ENCODE peak calls at places on chromosomes 3 and 15, in seven cellular contexts. One of them, this sample, is unnamed.

GRCh38 chr15:49858076-49858475 is 237.2 kb downstream of the DTWD1 start:
- DNase-seq in ecto neural progenitor cell: no peak
- DNase-seq in foreskin fibroblast: no peak
- DNase-seq in activated CD8-positive, alpha-beta memory T cell treated with anti-CD3 and anti-CD28 coated beads, Interleukin-2, amount 50 U/mL, for 4 hours: no peak
- DNase-seq in GM19239: no peak
- DNase-seq in dermis blood vessel endothelial cell: no peak
- DNase-seq in psoas muscle: no peak
- DNase-seq in this sample: no peak

GRCh38 chr3:27565201-27565827 is 81.1 kb upstream of the SLC4A7 start:
- DNase-seq in ecto neural progenitor cell: no peak
- DNase-seq in foreskin fibroblast: no peak
- DNase-seq in activated CD8-positive, alpha-beta memory T cell treated with anti-CD3 and anti-CD28 coated beads, Interleukin-2, amount 50 U/mL, for 4 hours: no peak
- DNase-seq in GM19239: no peak
- DNase-seq in dermis blood vessel endothelial cell: no peak
- DNase-seq in psoas muscle: no peak
- DNase-seq in this sample: no peak

GRCh38 chr15:73426458-73426994 is 16.4 kb upstream of the REC114 start:
- DNase-seq in ecto neural progenitor cell: no peak
- DNase-seq in foreskin fibroblast: no peak
- DNase-seq in activated CD8-positive, alpha-beta memory T cell treated with anti-CD3 and anti-CD28 coated beads, Interleukin-2, amount 50 U/mL, for 4 hours: no peak
- DNase-seq in GM19239: no peak
- DNase-seq in dermis blood vessel endothelial cell: no peak
- DNase-seq in psoas muscle: no peak
- DNase-seq in this sample: no peak

GRCh38 chr3:56894912-56895431 is 93.2 kb upstream of the ARHGEF3 start:
- DNase-seq in ecto neural progenitor cell: no peak
- DNase-seq in foreskin fibroblast: peak
- DNase-seq in activated CD8-positive, alpha-beta memory T cell treated with anti-CD3 and anti-CD28 coated beads, Interleukin-2, amount 50 U/mL, for 4 hours: no peak
- DNase-seq in GM19239: no peak
- DNase-seq in dermis blood vessel endothelial cell: no peak
- DNase-seq in psoas muscle: no peak
- DNase-seq in this sample: no peak

GRCh38 chr3:173650596-173650995 is 253.1 kb downstream of the NLGN1 start:
- DNase-seq in ecto neural progenitor cell: no peak
- DNase-seq in foreskin fibroblast: peak
- DNase-seq in activated CD8-positive, alpha-beta memory T cell treated with anti-CD3 and anti-CD28 coated beads, Interleukin-2, amount 50 U/mL, for 4 hours: no peak
- DNase-seq in GM19239: no peak
- DNase-seq in dermis blood vessel endothelial cell: no peak
- DNase-seq in psoas muscle: no peak
- DNase-seq in this sample: no peak

GRCh38 chr3:194736896-194737600 is 51.4 kb downstream of the FAM43A start:
- DNase-seq in ecto neural progenitor cell: no peak
- DNase-seq in foreskin fibroblast: no peak
- DNase-seq in activated CD8-positive, alpha-beta memory T cell treated with anti-CD3 and anti-CD28 coated beads, Interleukin-2, amount 50 U/mL, for 4 hours: no peak
- DNase-seq in GM19239: no peak
- DNase-seq in dermis blood vessel endothelial cell: no peak
- DNase-seq in psoas muscle: no peak
- DNase-seq in this sample: no peak

GRCh38 chr15:79969175-79969574 is 1.8 kb downstream of the BCL2A1 start:
- DNase-seq in ecto neural progenitor cell: no peak
- DNase-seq in foreskin fibroblast: no peak
- DNase-seq in activated CD8-positive, alpha-beta memory T cell treated with anti-CD3 and anti-CD28 coated beads, Interleukin-2, amount 50 U/mL, for 4 hours: no peak
- DNase-seq in GM19239: no peak
- DNase-seq in dermis blood vessel endothelial cell: no peak
- DNase-seq in psoas muscle: no peak
- DNase-seq in this sample: no peak

GRCh38 chr3:28667646-28668376 is 319.2 kb upstream of the AZI2 start:
- DNase-seq in ecto neural progenitor cell: peak
- DNase-seq in foreskin fibroblast: peak
- DNase-seq in activated CD8-positive, alpha-beta memory T cell treated with anti-CD3 and anti-CD28 coated beads, Interleukin-2, amount 50 U/mL, for 4 hours: peak
- DNase-seq in GM19239: peak
- DNase-seq in dermis blood vessel endothelial cell: peak
- DNase-seq in psoas muscle: peak
- DNase-seq in this sample: peak

GRCh38 chr3:13615019-13615528 is 66.1 kb downstream of the FBLN2 start:
- DNase-seq in ecto neural progenitor cell: no peak
- DNase-seq in foreskin fibroblast: no peak
- DNase-seq in activated CD8-positive, alpha-beta memory T cell treated with anti-CD3 and anti-CD28 coated beads, Interleukin-2, amount 50 U/mL, for 4 hours: no peak
- DNase-seq in GM19239: no peak
- DNase-seq in dermis blood vessel endothelial cell: no peak
- DNase-seq in psoas muscle: no peak
- DNase-seq in this sample: no peak

GRCh38 chr15:93291380-93291779 is 202.4 kb upstream of the RGMA start:
- DNase-seq in ecto neural progenitor cell: peak
- DNase-seq in foreskin fibroblast: no peak
- DNase-seq in activated CD8-positive, alpha-beta memory T cell treated with anti-CD3 and anti-CD28 coated beads, Interleukin-2, amount 50 U/mL, for 4 hours: no peak
- DNase-seq in GM19239: no peak
- DNase-seq in dermis blood vessel endothelial cell: no peak
- DNase-seq in psoas muscle: no peak
- DNase-seq in this sample: no peak

GRCh38 chr3:197171481-197172067 is 126.8 kb downstream of the DLG1 start:
- DNase-seq in ecto neural progenitor cell: no peak
- DNase-seq in foreskin fibroblast: peak
- DNase-seq in activated CD8-positive, alpha-beta memory T cell treated with anti-CD3 and anti-CD28 coated beads, Interleukin-2, amount 50 U/mL, for 4 hours: no peak
- DNase-seq in GM19239: no peak
- DNase-seq in dermis blood vessel endothelial cell: no peak
- DNase-seq in psoas muscle: no peak
- DNase-seq in this sample: no peak

GRCh38 chr3:141393151-141394076 is 25.1 kb downstream of the ZBTB38 start:
- DNase-seq in ecto neural progenitor cell: peak
- DNase-seq in foreskin fibroblast: peak
- DNase-seq in activated CD8-positive, alpha-beta memory T cell treated with anti-CD3 and anti-CD28 coated beads, Interleukin-2, amount 50 U/mL, for 4 hours: no peak
- DNase-seq in GM19239: no peak
- DNase-seq in dermis blood vessel endothelial cell: no peak
- DNase-seq in psoas muscle: no peak
- DNase-seq in this sample: no peak

GRCh38 chr15:76065267-76065666 is 5.5 kb downstream of the TMEM266 start:
- DNase-seq in ecto neural progenitor cell: no peak
- DNase-seq in foreskin fibroblast: no peak
- DNase-seq in activated CD8-positive, alpha-beta memory T cell treated with anti-CD3 and anti-CD28 coated beads, Interleukin-2, amount 50 U/mL, for 4 hours: no peak
- DNase-seq in GM19239: no peak
- DNase-seq in dermis blood vessel endothelial cell: no peak
- DNase-seq in psoas muscle: no peak
- DNase-seq in this sample: no peak

GRCh38 chr3:50652709-50653108 is 22.0 kb upstream of the DOCK3 start:
- DNase-seq in ecto neural progenitor cell: no peak
- DNase-seq in foreskin fibroblast: peak
- DNase-seq in activated CD8-positive, alpha-beta memory T cell treated with anti-CD3 and anti-CD28 coated beads, Interleukin-2, amount 50 U/mL, for 4 hours: peak
- DNase-seq in GM19239: peak
- DNase-seq in dermis blood vessel endothelial cell: peak
- DNase-seq in psoas muscle: peak
- DNase-seq in this sample: no peak

GRCh38 chr15:56598991-56599390 is 134.1 kb upstream of the MNS1 start:
- DNase-seq in ecto neural progenitor cell: no peak
- DNase-seq in foreskin fibroblast: peak
- DNase-seq in activated CD8-positive, alpha-beta memory T cell treated with anti-CD3 and anti-CD28 coated beads, Interleukin-2, amount 50 U/mL, for 4 hours: no peak
- DNase-seq in GM19239: no peak
- DNase-seq in dermis blood vessel endothelial cell: no peak
- DNase-seq in psoas muscle: no peak
- DNase-seq in this sample: no peak

GRCh38 chr3:5917932-5918331 is 730.4 kb downstream of the EDEM1 start:
- DNase-seq in ecto neural progenitor cell: no peak
- DNase-seq in foreskin fibroblast: no peak
- DNase-seq in activated CD8-positive, alpha-beta memory T cell treated with anti-CD3 and anti-CD28 coated beads, Interleukin-2, amount 50 U/mL, for 4 hours: no peak
- DNase-seq in GM19239: no peak
- DNase-seq in dermis blood vessel endothelial cell: no peak
- DNase-seq in psoas muscle: no peak
- DNase-seq in this sample: no peak

GRCh38 chr15:49232407-49232806 is 62.4 kb downstream of the GALK2 start:
- DNase-seq in ecto neural progenitor cell: no peak
- DNase-seq in foreskin fibroblast: no peak
- DNase-seq in activated CD8-positive, alpha-beta memory T cell treated with anti-CD3 and anti-CD28 coated beads, Interleukin-2, amount 50 U/mL, for 4 hours: no peak
- DNase-seq in GM19239: no peak
- DNase-seq in dermis blood vessel endothelial cell: no peak
- DNase-seq in psoas muscle: no peak
- DNase-seq in this sample: no peak

GRCh38 chr15:39300451-39301153 is 280.3 kb upstream of the THBS1 start:
- DNase-seq in ecto neural progenitor cell: no peak
- DNase-seq in foreskin fibroblast: peak
- DNase-seq in activated CD8-positive, alpha-beta memory T cell treated with anti-CD3 and anti-CD28 coated beads, Interleukin-2, amount 50 U/mL, for 4 hours: no peak
- DNase-seq in GM19239: no peak
- DNase-seq in dermis blood vessel endothelial cell: peak
- DNase-seq in psoas muscle: no peak
- DNase-seq in this sample: no peak

GRCh38 chr3:120284702-120285507 is at the start of gene GPR156:
- DNase-seq in ecto neural progenitor cell: peak
- DNase-seq in foreskin fibroblast: peak
- DNase-seq in activated CD8-positive, alpha-beta memory T cell treated with anti-CD3 and anti-CD28 coated beads, Interleukin-2, amount 50 U/mL, for 4 hours: no peak
- DNase-seq in GM19239: no peak
- DNase-seq in dermis blood vessel endothelial cell: peak
- DNase-seq in psoas muscle: peak
- DNase-seq in this sample: no peak

GRCh38 chr15:39267685-39268084 is 313.2 kb upstream of the THBS1 start:
- DNase-seq in ecto neural progenitor cell: no peak
- DNase-seq in foreskin fibroblast: no peak
- DNase-seq in activated CD8-positive, alpha-beta memory T cell treated with anti-CD3 and anti-CD28 coated beads, Interleukin-2, amount 50 U/mL, for 4 hours: no peak
- DNase-seq in GM19239: no peak
- DNase-seq in dermis blood vessel endothelial cell: peak
- DNase-seq in psoas muscle: no peak
- DNase-seq in this sample: no peak

GRCh38 chr3:7817239-7817638 is 684.4 kb upstream of the LMCD1 start:
- DNase-seq in ecto neural progenitor cell: no peak
- DNase-seq in foreskin fibroblast: no peak
- DNase-seq in activated CD8-positive, alpha-beta memory T cell treated with anti-CD3 and anti-CD28 coated beads, Interleukin-2, amount 50 U/mL, for 4 hours: no peak
- DNase-seq in GM19239: no peak
- DNase-seq in dermis blood vessel endothelial cell: no peak
- DNase-seq in psoas muscle: no peak
- DNase-seq in this sample: no peak

GRCh38 chr3:42804831-42805821 is 836 bp upstream of the HIGD1A start:
- DNase-seq in ecto neural progenitor cell: peak
- DNase-seq in foreskin fibroblast: peak
- DNase-seq in activated CD8-positive, alpha-beta memory T cell treated with anti-CD3 and anti-CD28 coated beads, Interleukin-2, amount 50 U/mL, for 4 hours: peak
- DNase-seq in GM19239: no peak
- DNase-seq in dermis blood vessel endothelial cell: peak
- DNase-seq in psoas muscle: peak
- DNase-seq in this sample: no peak

GRCh38 chr3:131110087-131110486 is 83.4 kb downstream of the NEK11 start:
- DNase-seq in ecto neural progenitor cell: no peak
- DNase-seq in foreskin fibroblast: peak
- DNase-seq in activated CD8-positive, alpha-beta memory T cell treated with anti-CD3 and anti-CD28 coated beads, Interleukin-2, amount 50 U/mL, for 4 hours: no peak
- DNase-seq in GM19239: no peak
- DNase-seq in dermis blood vessel endothelial cell: peak
- DNase-seq in psoas muscle: no peak
- DNase-seq in this sample: no peak

GRCh38 chr15:34514251-34514760 is 69.1 kb downstream of the GOLGA8B start:
- DNase-seq in ecto neural progenitor cell: peak
- DNase-seq in foreskin fibroblast: peak
- DNase-seq in activated CD8-positive, alpha-beta memory T cell treated with anti-CD3 and anti-CD28 coated beads, Interleukin-2, amount 50 U/mL, for 4 hours: peak
- DNase-seq in GM19239: peak
- DNase-seq in dermis blood vessel endothelial cell: peak
- DNase-seq in psoas muscle: peak
- DNase-seq in this sample: no peak

GRCh38 chr15:80404057-80404718 is at the start of gene ARNT2:
- DNase-seq in ecto neural progenitor cell: peak
- DNase-seq in foreskin fibroblast: peak
- DNase-seq in activated CD8-positive, alpha-beta memory T cell treated with anti-CD3 and anti-CD28 coated beads, Interleukin-2, amount 50 U/mL, for 4 hours: no peak
- DNase-seq in GM19239: no peak
- DNase-seq in dermis blood vessel endothelial cell: no peak
- DNase-seq in psoas muscle: peak
- DNase-seq in this sample: no peak

GRCh38 chr3:102466001-102466400 is 31.2 kb downstream of the ZPLD1 start:
- DNase-seq in ecto neural progenitor cell: no peak
- DNase-seq in foreskin fibroblast: no peak
- DNase-seq in activated CD8-positive, alpha-beta memory T cell treated with anti-CD3 and anti-CD28 coated beads, Interleukin-2, amount 50 U/mL, for 4 hours: no peak
- DNase-seq in GM19239: no peak
- DNase-seq in dermis blood vessel endothelial cell: no peak
- DNase-seq in psoas muscle: no peak
- DNase-seq in this sample: no peak

GRCh38 chr15:40306908-40307307 is 827 bp downstream of the PLCB2 start:
- DNase-seq in ecto neural progenitor cell: no peak
- DNase-seq in foreskin fibroblast: no peak
- DNase-seq in activated CD8-positive, alpha-beta memory T cell treated with anti-CD3 and anti-CD28 coated beads, Interleukin-2, amount 50 U/mL, for 4 hours: no peak
- DNase-seq in GM19239: no peak
- DNase-seq in dermis blood vessel endothelial cell: no peak
- DNase-seq in psoas muscle: no peak
- DNase-seq in this sample: no peak

GRCh38 chr15:59401810-59402569 is 29.3 kb upstream of the MYO1E start:
- DNase-seq in ecto neural progenitor cell: no peak
- DNase-seq in foreskin fibroblast: no peak
- DNase-seq in activated CD8-positive, alpha-beta memory T cell treated with anti-CD3 and anti-CD28 coated beads, Interleukin-2, amount 50 U/mL, for 4 hours: no peak
- DNase-seq in GM19239: no peak
- DNase-seq in dermis blood vessel endothelial cell: no peak
- DNase-seq in psoas muscle: no peak
- DNase-seq in this sample: no peak

GRCh38 chr3:42355612-42356011 is 54.8 kb downstream of the LYZL4 start:
- DNase-seq in ecto neural progenitor cell: no peak
- DNase-seq in foreskin fibroblast: no peak
- DNase-seq in activated CD8-positive, alpha-beta memory T cell treated with anti-CD3 and anti-CD28 coated beads, Interleukin-2, amount 50 U/mL, for 4 hours: no peak
- DNase-seq in GM19239: no peak
- DNase-seq in dermis blood vessel endothelial cell: no peak
- DNase-seq in psoas muscle: no peak
- DNase-seq in this sample: no peak

GRCh38 chr3:62558549-62559112 is 185.3 kb upstream of the FEZF2 start:
- DNase-seq in ecto neural progenitor cell: peak
- DNase-seq in foreskin fibroblast: peak
- DNase-seq in activated CD8-positive, alpha-beta memory T cell treated with anti-CD3 and anti-CD28 coated beads, Interleukin-2, amount 50 U/mL, for 4 hours: no peak
- DNase-seq in GM19239: peak
- DNase-seq in dermis blood vessel endothelial cell: peak
- DNase-seq in psoas muscle: no peak
- DNase-seq in this sample: no peak

GRCh38 chr3:193729088-193729465 is 136.1 kb downstream of the OPA1 start:
- DNase-seq in ecto neural progenitor cell: no peak
- DNase-seq in foreskin fibroblast: no peak
- DNase-seq in activated CD8-positive, alpha-beta memory T cell treated with anti-CD3 and anti-CD28 coated beads, Interleukin-2, amount 50 U/mL, for 4 hours: no peak
- DNase-seq in GM19239: no peak
- DNase-seq in dermis blood vessel endothelial cell: no peak
- DNase-seq in psoas muscle: no peak
- DNase-seq in this sample: no peak

GRCh38 chr3:146019508-146019907 is 141.5 kb downstream of the PLOD2 start:
- DNase-seq in ecto neural progenitor cell: no peak
- DNase-seq in foreskin fibroblast: no peak
- DNase-seq in activated CD8-positive, alpha-beta memory T cell treated with anti-CD3 and anti-CD28 coated beads, Interleukin-2, amount 50 U/mL, for 4 hours: no peak
- DNase-seq in GM19239: no peak
- DNase-seq in dermis blood vessel endothelial cell: no peak
- DNase-seq in psoas muscle: no peak
- DNase-seq in this sample: no peak